ENCODE peak calls at places on chromosomes 16 and 17, in seven cellular contexts. F is fibroblast of villous mesenchyme; T is stimulated activated CD4-positive, alpha-beta T cell treated with anti-CD3 and anti-CD28 coated beads, Interleukin-4, amount 100 ng/mL, for 4 hours; H is progenitor cell of endocrine pancreas; S is smooth muscle cell of the brain vasculature; P is dorsolateral prefrontal cortex; N is T1000. K is an unnamed sample.

GRCh38 chr16:56263711-56264608 is 72.7 kb downstream of the GNAO1 start:
- DNase-seq in H (no peak), T (no peak), S (no peak), F (no peak), N (no peak), P (peak; percentile 66), K (peak; percentile 87)

GRCh38 chr17:62671553-62671952 is 44.1 kb downstream of the MRC2 start:
- DNase-seq in N (no peak), F (no peak), P (no peak), S (no peak), T (no peak), H (no peak), K (no peak)

GRCh38 chr16:78461087-78461486 is 361.6 kb downstream of the WWOX start:
- DNase-seq in T (no peak), S (no peak), H (no peak), F (no peak), P (no peak), N (no peak), K (no peak)

GRCh38 chr16:16972831-16973230 is 497.9 kb downstream of the XYLT1 start:
- DNase-seq in H (no peak), F (no peak), P (no peak), N (no peak), T (no peak), S (no peak), K (no peak)

GRCh38 chr17:39208893-39209292 is 8.8 kb downstream of the RPL19 start:
- DNase-seq in N (no peak), P (no peak), S (no peak), F (peak; percentile 29), H (no peak), T (no peak), K (no peak)

GRCh38 chr16:56294599-56294998 is 103.3 kb downstream of the GNAO1 start:
- DNase-seq in H (no peak), P (no peak), T (no peak), F (peak; percentile 43), N (no peak), S (no peak), K (no peak)

GRCh38 chr17:40556198-40556661 is 9.0 kb downstream of the CCR7 start:
- DNase-seq in S (no peak), P (no peak), F (no peak), H (no peak), T (no peak), N (no peak), K (no peak)

GRCh38 chr17:1498869-1499268 is 6.4 kb upstream of the MYO1C start:
- DNase-seq in P (no peak), F (peak; percentile 92), T (no peak), H (no peak), S (no peak), N (no peak), K (no peak)

GRCh38 chr17:62901544-62901943 is 64.5 kb upstream of the TANC2 start:
- DNase-seq in T (no peak), N (no peak), P (no peak), F (no peak), H (no peak), S (no peak), K (no peak)

GRCh38 chr16:56743840-56744239 is 13.9 kb downstream of the NUP93 start:
- DNase-seq in T (no peak), P (no peak), F (peak; percentile 54), H (no peak), S (no peak), N (peak; percentile 29), K (no peak)

GRCh38 chr16:81415757-81416156 is 28.9 kb upstream of the CMIP start:
- DNase-seq in H (no peak), S (no peak), P (no peak), F (no peak), T (no peak), N (no peak), K (no peak)